ENCODE peak calls at places on chromosomes 13 and 19, in six cellular contexts. H, T, K, S, O and C are unnamed samples.

GRCh38 chr13:65966991-65967451 is 1263.1 kb downstream of the PCDH9 start:
- DNase-seq in T (no peak), H (no peak), S (peak), O (no peak), K (peak), C (no peak)

GRCh38 chr19:4063369-4064072 is 3.2 kb downstream of the ZBTB7A start:
- DNase-seq in O (no peak), K (no peak), H (no peak), T (no peak), S (no peak), C (no peak)

GRCh38 chr19:36950335-36951119 is 34.4 kb downstream of the ZNF568 start:
- DNase-seq in O (no peak), K (no peak), H (no peak), S (no peak), T (no peak), C (no peak)

GRCh38 chr19:1848399-1849131 is at the start of gene REXO1:
- DNase-seq in H (peak), S (peak), O (peak), T (peak), K (peak), C (peak)

GRCh38 chr19:7894612-7895309 is 6.5 kb downstream of the LRRC8E start:
- DNase-seq in S (no peak), K (no peak), T (no peak), O (no peak), H (no peak), C (no peak)

GRCh38 chr13:40275155-40275554 is 391.3 kb downstream of the FOXO1 start:
- DNase-seq in O (no peak), T (no peak), K (no peak), H (no peak), S (no peak), C (no peak)

GRCh38 chr19:21474671-21475181 is 30.7 kb upstream of the ZNF429 start:
- DNase-seq in H (peak), O (peak), K (no peak), S (no peak), T (peak), C (peak)

GRCh38 chr19:23249911-23250649 is at the start of gene ZNF724:
- DNase-seq in K (peak), S (peak), O (peak), H (peak), T (peak), C (peak)

GRCh38 chr19:4843647-4843965 is 12.1 kb upstream of the TICAM1 start:
- DNase-seq in O (no peak), H (no peak), T (no peak), K (no peak), S (no peak), C (no peak)

GRCh38 chr19:19597809-19598306 is 20.6 kb downstream of the PBX4 start:
- DNase-seq in O (peak), K (no peak), H (no peak), T (peak), S (no peak), C (no peak)

GRCh38 chr13:96229356-96229755 is 139.4 kb downstream of the HS6ST3 start:
- DNase-seq in S (no peak), O (no peak), T (no peak), K (peak), H (no peak), C (no peak)

GRCh38 chr13:45875951-45876350 is 24.4 kb upstream of the SIAH3 start:
- DNase-seq in S (no peak), O (no peak), T (no peak), H (no peak), K (peak), C (no peak)

GRCh38 chr13:43307921-43308433 is 284.6 kb downstream of the DNAJC15 start:
- DNase-seq in H (no peak), K (no peak), T (no peak), O (no peak), S (peak), C (peak)

GRCh38 chr13:46871557-46871956 is 25.3 kb downstream of the HTR2A start:
- DNase-seq in O (no peak), H (no peak), S (no peak), T (no peak), K (no peak), C (no peak)

GRCh38 chr19:17703823-17704463 is 15.3 kb upstream of the MAP1S start:
- DNase-seq in O (peak), H (peak), S (no peak), T (peak), K (peak), C (no peak)

GRCh38 chr13:98846991-98847390 is 94.5 kb upstream of the SLC15A1 start:
- DNase-seq in T (no peak), H (no peak), O (no peak), S (no peak), K (no peak), C (no peak)

GRCh38 chr19:16867211-16867610 is 21.6 kb upstream of the F2RL3 start:
- DNase-seq in K (no peak), O (no peak), H (no peak), T (no peak), S (no peak), C (no peak)

GRCh38 chr19:12828494-12828893 is 5.9 kb downstream of the RTBDN start:
- DNase-seq in T (no peak), O (no peak), H (no peak), K (no peak), S (peak), C (peak)

GRCh38 chr19:38956264-38956663 is 19.3 kb downstream of the FBXO17 start:
- DNase-seq in T (no peak), H (no peak), K (no peak), S (no peak), O (no peak), C (no peak)

GRCh38 chr19:19427935-19428334 is 22.5 kb downstream of the GATAD2A start:
- DNase-seq in O (no peak), T (no peak), H (no peak), K (no peak), S (no peak), C (no peak)

GRCh38 chr13:35857769-35858168 is 273.4 kb downstream of the DCLK1 start:
- DNase-seq in S (no peak), O (no peak), T (no peak), H (no peak), K (no peak), C (no peak)

GRCh38 chr13:27573265-27573664 is 47.1 kb downstream of the LNX2 start:
- DNase-seq in O (no peak), K (no peak), S (no peak), T (no peak), H (no peak), C (no peak)

GRCh38 chr19:14632286-14632685 is 42.4 kb downstream of the ADGRE3 start:
- DNase-seq in K (peak), H (no peak), T (no peak), S (peak), O (no peak), C (no peak)

GRCh38 chr19:17404015-17404414 is 1.4 kb downstream of the BST2 start:
- DNase-seq in K (no peak), S (no peak), O (no peak), H (no peak), T (no peak), C (no peak)

GRCh38 chr19:48248081-48248833 is 7.5 kb downstream of the CARD8 start:
- DNase-seq in H (no peak), K (no peak), S (no peak), O (no peak), T (no peak), C (no peak)

GRCh38 chr13:48723168-48723567 is 69.4 kb downstream of the CYSLTR2 start:
- DNase-seq in K (no peak), H (no peak), O (no peak), T (no peak), S (no peak), C (no peak)

GRCh38 chr19:1098177-1099051 is 3.2 kb upstream of the POLR2E start:
- DNase-seq in S (peak), O (no peak), H (no peak), K (no peak), T (no peak), C (no peak)

GRCh38 chr13:79566118-79566517 is 85.2 kb downstream of the NDFIP2 start:
- DNase-seq in T (no peak), H (no peak), O (no peak), K (no peak), S (no peak), C (no peak)